ENCODE peak calls at places on chromosomes 3 and 15, in six cellular contexts. Q is activated T-cell treated with anti-CD3 and anti-CD28 coated beads for 24 hours, R is ecto neural progenitor cell, M is NCI-H774, N is AML-193, O is AG10803. V is an unnamed sample.

GRCh38 chr3:30113906-30114305 is 492.5 kb upstream of the TGFBR2 start:
- DNase-seq in N (no peak), O (no peak), M (no peak), Q (no peak), R (no peak), V (no peak)

GRCh38 chr3:128878556-128879124 is 780 bp upstream of the ACAD9 start:
- DNase-seq in R (no peak), M (no peak), O (peak; percentile 66), N (peak; percentile 66), Q (peak; percentile 11), V (peak; percentile 39)

GRCh38 chr3:58434990-58435389 is 1.4 kb upstream of the PDHB start:
- DNase-seq in Q (no peak), O (peak; percentile 92), R (peak; percentile 62), M (no peak), N (no peak), V (peak; percentile 74)

GRCh38 chr3:28326458-28326926 is 22.0 kb upstream of the ZCWPW2 start:
- DNase-seq in O (no peak), M (no peak), Q (peak; percentile 24), R (no peak), N (peak; percentile 21), V (no peak)

GRCh38 chr15:77440378-77440999 is 19.8 kb downstream of the HMG20A start:
- DNase-seq in R (no peak), Q (no peak), O (peak; percentile 81), N (no peak), M (no peak), V (no peak)

GRCh38 chr3:156826896-156827882 is 1.0 kb downstream of the LEKR1 start:
- DNase-seq in R (no peak), Q (no peak), O (no peak), N (no peak), M (no peak), V (no peak)

GRCh38 chr3:40044487-40044886 is 235.1 kb downstream of the MYRIP start:
- DNase-seq in O (peak; percentile 99), Q (no peak), N (no peak), R (no peak), M (no peak), V (peak; percentile 67)

GRCh38 chr15:63599401-63600000 is 2.3 kb downstream of the FBXL22 start:
- DNase-seq in N (peak; percentile 54), O (peak; percentile 38), Q (no peak), M (no peak), R (peak; percentile 60), V (peak; percentile 72)

GRCh38 chr3:17972030-17972429 is 229.6 kb upstream of the TBC1D5 start:
- DNase-seq in N (no peak), R (no peak), Q (no peak), O (no peak), M (no peak), V (no peak)

GRCh38 chr3:120039642-120040610 is 54.3 kb downstream of the GSK3B start:
- DNase-seq in N (peak; percentile 22), M (no peak), R (peak; percentile 61), Q (no peak), O (peak; percentile 3), V (no peak)

V was measured in MG63.